ENCODE peak calls at places on chromosomes 2 and 18, in eight cellular contexts. G is left ventricle myocardium superior; J is osteocyte; K is activated CD4-positive, CD25-positive, alpha-beta regulatory T cell; E is cardiac fibroblast; D is HCT116; V is GM12864; T is activated CD8-positive, alpha-beta memory T cell treated with anti-CD3 and anti-CD28 coated beads, Interleukin-2, amount 10 ng/mL, durations not matched to agents 7 days and 5 days. O is an unnamed sample.

GRCh38 chr2:68799615-68800400 is 65.2 kb downstream of the ARHGAP25 start:
- DNase-seq in G (no peak), J (no peak), K (no peak), E (no peak), D (no peak), V (no peak), T (no peak), O (no peak)

GRCh38 chr18:11672846-11673454 is 16.1 kb upstream of the GNAL start:
- DNase-seq in G (no peak), J (peak), K (no peak), E (no peak), D (no peak), V (no peak), T (peak), O (no peak)

GRCh38 chr18:34647251-34647650 is 62.8 kb upstream of the DTNA start:
- DNase-seq in G (no peak), J (no peak), K (no peak), E (no peak), D (peak), V (no peak), T (no peak), O (no peak)

GRCh38 chr2:119333360-119333759 is 33.3 kb downstream of the C2orf76 start:
- DNase-seq in G (no peak), J (no peak), K (no peak), E (peak), D (no peak), V (no peak), T (no peak), O (no peak)

GRCh38 chr18:33934258-33934657 is 290.5 kb downstream of the NOL4 start:
- DNase-seq in G (no peak), J (no peak), K (no peak), E (no peak), D (no peak), V (no peak), T (no peak), O (no peak)

GRCh38 chr2:43009448-43009847 is 217.0 kb downstream of the ZFP36L2 start:
- DNase-seq in G (no peak), J (no peak), K (no peak), E (no peak), D (no peak), V (no peak), T (no peak), O (no peak)

GRCh38 chr18:26225022-26225693 is 1.1 kb upstream of the TAF4B start:
- DNase-seq in G (no peak), J (no peak), K (no peak), E (no peak), D (peak), V (no peak), T (no peak), O (no peak)

GRCh38 chr2:101356486-101356885 is 30.8 kb downstream of the CREG2 start:
- DNase-seq in G (no peak), J (no peak), K (no peak), E (peak), D (no peak), V (no peak), T (no peak), O (no peak)

GRCh38 chr18:59783138-59783537 is 85.9 kb upstream of the CCBE1 start:
- DNase-seq in G (no peak), J (no peak), K (no peak), E (peak), D (peak), V (peak), T (peak), O (peak)

GRCh38 chr2:197073701-197074433 is 147.4 kb upstream of the PGAP1 start:
- DNase-seq in G (peak), J (no peak), K (no peak), E (peak), D (no peak), V (no peak), T (no peak), O (no peak)

GRCh38 chr18:59509477-59510173 is 150.6 kb upstream of the LMAN1 start:
- DNase-seq in G (peak), J (no peak), K (no peak), E (no peak), D (no peak), V (no peak), T (no peak), O (peak)

GRCh38 chr18:76619342-76620315 is 124.6 kb upstream of the ZNF516 start:
- DNase-seq in G (peak), J (no peak), K (no peak), E (peak), D (no peak), V (no peak), T (no peak), O (no peak)

GRCh38 chr2:241827394-241827793 is 18.4 kb downstream of the NEU4 start:
- DNase-seq in G (no peak), J (no peak), K (no peak), E (no peak), D (no peak), V (no peak), T (no peak), O (no peak)

GRCh38 chr2:36404312-36404711 is 48.7 kb downstream of the CRIM1 start:
- DNase-seq in G (no peak), J (no peak), K (no peak), E (peak), D (peak), V (no peak), T (no peak), O (no peak)

GRCh38 chr2:158049129-158049855 is 52.4 kb upstream of the UPP2 start:
- DNase-seq in G (no peak), J (no peak), K (no peak), E (no peak), D (no peak), V (no peak), T (no peak), O (no peak)

GRCh38 chr2:106054336-106054735 is 139.8 kb downstream of the UXS1 start:
- DNase-seq in G (no peak), J (no peak), K (no peak), E (no peak), D (no peak), V (no peak), T (no peak), O (no peak)

GRCh38 chr2:222709191-222709891 is 37.9 kb downstream of the MOGAT1 start:
- DNase-seq in G (peak), J (peak), K (no peak), E (peak), D (peak), V (no peak), T (peak), O (peak)

GRCh38 chr2:74715880-74716279 is 61.8 kb downstream of the SEMA4F start:
- DNase-seq in G (no peak), J (no peak), K (no peak), E (no peak), D (no peak), V (no peak), T (no peak), O (no peak)

GRCh38 chr2:48452108-48452507 is 77.8 kb upstream of the STON1 start:
- DNase-seq in G (no peak), J (no peak), K (no peak), E (no peak), D (no peak), V (no peak), T (no peak), O (no peak)

GRCh38 chr2:44360749-44361329 is 455 bp downstream of the PREPL start:
- DNase-seq in G (no peak), J (no peak), K (no peak), E (no peak), D (no peak), V (no peak), T (no peak), O (no peak)

O was measured in dermis microvascular lymphatic vessel endothelial cell.